ENCODE peak calls at places on chromosome 16, in six cellular contexts. H, T, Z, S, O and A are unnamed samples.
A peak's percentile ranks its signal among the peaks of the same experiment; 100 is the strongest.

GRCh38 chr16:64180136-64180900 is 941.5 kb downstream of the CDH11 start:
- DNase-seq in H (no peak), T (no peak), Z (no peak), S (no peak), O (no peak), A (no peak)

GRCh38 chr16:86252596-86252995 is 257.7 kb upstream of the FOXF1 start:
- DNase-seq in H (no peak), T (no peak), Z (no peak), S (no peak), O (no peak), A (peak; percentile 39)

GRCh38 chr16:25124503-25124902 is 13.0 kb downstream of the LCMT1 start:
- DNase-seq in H (no peak), T (no peak), Z (no peak), S (no peak), O (no peak), A (no peak)

GRCh38 chr16:78895661-78896060 is 704.9 kb downstream of the MAF start:
- DNase-seq in H (no peak), T (no peak), Z (no peak), S (no peak), O (no peak), A (no peak)

GRCh38 chr16:90050969-90051368 is 26.2 kb downstream of the PRDM7 start:
- DNase-seq in H (no peak), T (no peak), Z (no peak), S (peak; percentile 48), O (peak; percentile 26), A (no peak)

GRCh38 chr16:58850019-58850626 is 116.0 kb upstream of the GOT2 start:
- DNase-seq in H (no peak), T (no peak), Z (no peak), S (no peak), O (no peak), A (no peak)

GRCh38 chr16:49472598-49472997 is 99.0 kb downstream of the C16orf78 start:
- DNase-seq in H (no peak), T (no peak), Z (no peak), S (peak; percentile 12), O (peak; percentile 44), A (no peak)

GRCh38 chr16:30335598-30336474 is 19.3 kb downstream of the CD2BP2 start:
- DNase-seq in H (no peak), T (peak; percentile 96), Z (peak; percentile 80), S (no peak), O (peak; percentile 66), A (no peak)

GRCh38 chr16:4523686-4524085 is 14.9 kb downstream of the CDIP1 start:
- DNase-seq in H (no peak), T (no peak), Z (peak; percentile 6), S (no peak), O (no peak), A (no peak)

GRCh38 chr16:4521971-4522623 is 16.5 kb downstream of the CDIP1 start:
- DNase-seq in H (no peak), T (no peak), Z (peak; percentile 77), S (no peak), O (no peak), A (no peak)

GRCh38 chr16:4519274-4520058 is 19.1 kb downstream of the CDIP1 start:
- DNase-seq in H (no peak), T (no peak), Z (peak; percentile 32), S (no peak), O (no peak), A (no peak)

GRCh38 chr16:4518281-4518680 is 20.3 kb downstream of the CDIP1 start:
- DNase-seq in H (no peak), T (no peak), Z (no peak), S (no peak), O (no peak), A (no peak)

GRCh38 chr16:4520913-4521312 is 17.7 kb downstream of the CDIP1 start:
- DNase-seq in H (no peak), T (no peak), Z (peak; percentile 45), S (no peak), O (no peak), A (no peak)
- TF ChIP-seq CTCF in H (no peak), T (no peak), Z (no peak), S (no peak), O (no peak), A (no peak)

GRCh38 chr16:50611995-50612848 is 64.0 kb downstream of the NKD1 start:
- DNase-seq in H (no peak), T (no peak), Z (no peak), S (no peak), O (no peak), A (no peak)

GRCh38 chr16:50610331-50611262 is 62.4 kb downstream of the NKD1 start:
- DNase-seq in H (no peak), T (no peak), Z (no peak), S (no peak), O (no peak), A (no peak)

GRCh38 chr16:50613281-50613991 is 65.2 kb downstream of the NKD1 start:
- DNase-seq in H (no peak), T (no peak), Z (no peak), S (no peak), O (no peak), A (no peak)

GRCh38 chr16:50612849-50613198 is 64.6 kb downstream of the NKD1 start:
- DNase-seq in H (no peak), T (no peak), Z (no peak), S (no peak), O (no peak), A (no peak)

GRCh38 chr16:50611332-50611934 is 63.2 kb downstream of the NKD1 start:
- DNase-seq in H (no peak), T (peak; percentile 40), Z (no peak), S (no peak), O (no peak), A (no peak)
- TF ChIP-seq CTCF in H (no peak), T (peak; percentile 35), Z (no peak), S (no peak), O (no peak), A (no peak)

DNA sequence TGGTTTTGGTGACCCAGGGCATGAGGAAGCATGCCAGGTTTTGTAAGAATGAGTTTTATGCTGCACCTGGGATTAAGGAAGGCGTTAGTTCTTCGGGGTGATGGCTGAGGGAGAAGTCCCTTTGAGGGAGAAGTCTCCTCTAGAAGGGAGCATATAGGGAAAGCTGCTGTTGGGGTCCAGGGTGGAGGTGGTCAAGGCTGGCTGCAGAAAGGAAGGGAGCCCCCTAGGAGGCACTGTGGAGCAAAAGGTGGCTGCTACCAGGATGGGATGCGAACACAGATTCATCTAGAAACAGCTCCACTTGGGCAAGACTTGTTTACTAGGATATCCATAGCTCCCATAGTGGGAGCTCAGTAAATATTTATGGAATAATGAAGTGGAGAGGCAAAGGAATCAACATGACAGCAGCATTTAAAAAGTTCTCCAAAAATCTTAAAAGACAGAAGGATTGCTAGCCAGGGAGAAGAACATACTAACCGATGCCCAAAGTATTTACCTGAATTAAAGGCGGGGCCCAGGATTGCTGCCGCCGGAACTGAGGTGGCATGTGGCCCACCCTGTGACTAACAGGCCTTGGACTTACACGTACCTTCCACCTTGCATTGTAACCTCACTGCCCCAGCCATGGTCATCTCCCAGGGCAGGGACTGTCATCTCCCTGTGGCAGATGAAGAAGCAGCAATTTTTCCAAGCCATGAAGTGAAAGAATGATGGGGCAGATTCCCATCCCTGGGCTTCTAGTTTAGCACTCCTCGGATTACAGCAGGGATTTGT is 7.1 kb upstream of the LPCAT2 start:
- DNase-seq in H (no peak), T (no peak), Z (no peak), S (no peak), O (no peak), A (no peak)
- TF ChIP-seq CTCF in H (peak; percentile 23), T (peak; percentile 40), Z (peak; percentile 56), S (no peak), O (peak; percentile 28), A (no peak)

GRCh38 chr16:16797239-16797638 is 418.3 kb downstream of the NPIPA7 start:
- DNase-seq in H (no peak), T (no peak), Z (no peak), S (no peak), O (no peak), A (no peak)

GRCh38 chr16:16798504-16798903 is 419.6 kb downstream of the NPIPA7 start:
- DNase-seq in H (no peak), T (no peak), Z (no peak), S (no peak), O (no peak), A (no peak)
- TF ChIP-seq CTCF in H (no peak), T (no peak), Z (no peak), S (no peak), O (no peak), A (no peak)

DNA sequence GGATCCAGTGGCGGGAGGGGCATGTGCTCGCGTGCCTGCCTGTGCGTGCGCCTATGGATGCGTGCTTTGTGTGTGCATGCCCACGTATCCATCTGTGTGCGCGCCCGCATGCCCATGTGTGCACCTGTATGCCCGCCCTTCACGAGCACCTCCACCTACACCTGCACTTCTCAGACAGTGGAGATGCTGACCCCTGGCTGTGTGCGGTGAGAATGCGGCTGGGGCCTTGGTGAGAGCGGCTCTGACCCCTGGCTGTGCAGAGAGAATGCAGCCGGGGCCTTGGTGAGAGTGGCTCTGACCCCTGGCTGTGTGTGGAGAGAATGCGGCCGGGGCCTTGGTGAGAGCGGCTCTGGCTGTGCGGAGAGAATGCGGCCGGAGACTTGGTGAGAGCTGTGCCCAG is 33.9 kb downstream of the AXIN1 start:
- DNase-seq in H (no peak), T (peak; percentile 32), Z (peak; percentile 48), S (no peak), O (no peak), A (peak; percentile 57)
- TF ChIP-seq CTCF in H (peak; percentile 55), T (peak; percentile 57), Z (no peak), S (no peak), O (no peak), A (peak; percentile 42)

DNA sequence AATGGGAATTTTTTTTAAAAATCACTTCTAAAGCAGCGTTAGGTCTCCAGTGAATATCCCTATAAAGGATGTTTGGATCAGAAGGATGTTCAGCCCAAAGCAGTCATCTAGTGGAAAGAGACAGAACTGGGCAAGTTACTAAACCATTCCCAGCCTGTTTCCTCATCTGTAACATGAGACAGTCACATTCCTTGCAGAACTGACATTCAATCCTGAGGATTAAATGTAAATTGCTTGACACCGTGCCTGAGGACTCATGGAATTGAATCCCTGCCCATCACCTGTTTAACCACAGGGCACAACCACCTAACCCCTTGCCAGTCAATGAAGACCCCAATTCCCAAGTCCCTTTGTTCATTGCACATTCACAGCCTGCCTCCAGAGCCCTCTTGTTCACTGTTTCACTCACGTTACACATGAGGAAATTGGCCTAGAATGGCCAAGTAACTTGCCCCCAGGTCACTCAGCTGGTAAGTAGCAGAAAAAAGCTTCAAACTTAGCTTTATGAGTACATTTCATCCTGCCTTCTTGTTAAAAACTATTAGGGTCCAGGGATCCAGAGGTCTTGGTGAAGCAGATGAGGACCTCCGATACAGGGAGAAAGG is 1.4 kb downstream of the CMTM2 start:
- DNase-seq in H (no peak), T (peak; percentile 16), Z (peak; percentile 98), S (no peak), O (no peak), A (no peak)
- TF ChIP-seq CTCF in H (no peak), T (no peak), Z (peak; percentile 53), S (no peak), O (no peak), A (no peak)

DNA sequence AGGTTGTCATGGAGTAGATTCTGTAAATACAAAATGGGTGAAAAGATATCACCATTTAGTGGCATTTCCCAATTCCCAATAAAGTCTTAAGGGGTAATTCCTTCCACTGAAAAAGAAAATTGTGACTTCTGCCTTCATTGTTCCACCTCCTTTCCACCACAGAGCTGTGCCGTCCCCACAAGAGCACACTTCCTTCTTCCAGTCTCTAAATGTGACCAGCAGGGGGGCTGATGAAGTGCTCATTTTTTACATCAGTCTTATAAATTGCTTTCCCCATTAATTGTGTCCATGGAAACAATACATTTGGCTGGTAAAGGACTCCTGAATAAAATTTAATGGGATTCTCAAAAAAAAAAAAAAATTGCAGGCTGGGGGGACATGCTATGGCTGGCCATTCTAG is 260.8 kb upstream of the PSMD7 start:
- DNase-seq in H (no peak), T (peak; percentile 12), Z (no peak), S (no peak), O (no peak), A (no peak)
- TF ChIP-seq CTCF in H (peak; percentile 58), T (no peak), Z (peak; percentile 23), S (no peak), O (no peak), A (peak; percentile 67)